ENCODE peak calls at places on chromosomes 7 and 10, in ten cellular contexts. C is GDM1; B is ELR; V is NCI-H1092; E is gastrocnemius medialis; X is Peyer's patch; I is CD4-positive, alpha-beta memory T cell; H is astrocyte of the cerebellum; S is AG08395; Q is hepatocyte. U is an unnamed sample.

GRCh38 chr7:98355250-98355538 is 45.7 kb downstream of the BAIAP2L1 start:
- DNase-seq in C (no peak), E (no peak), Q (no peak), H (no peak), B (no peak), I (no peak), X (no peak), S (no peak), V (no peak), U (no peak)

GRCh38 chr10:132102071-132102716 is 36.4 kb downstream of the JAKMIP3 start:
- DNase-seq in E (no peak), Q (no peak), I (no peak), B (no peak), H (no peak), V (no peak), S (no peak), C (no peak), X (no peak), U (no peak)

GRCh38 chr10:114550756-114551290 is 107.3 kb downstream of the ABLIM1 start:
- DNase-seq in X (no peak), V (peak), H (no peak), E (no peak), B (peak), Q (peak), C (no peak), S (peak), I (no peak), U (no peak)

GRCh38 chr7:1418505-1419309 is 40.6 kb downstream of the MICALL2 start:
- DNase-seq in I (no peak), S (no peak), X (no peak), H (no peak), Q (no peak), V (no peak), E (no peak), C (peak), B (peak), U (no peak)

GRCh38 chr10:72794260-72794659 is 99.3 kb upstream of the OIT3 start:
- DNase-seq in Q (no peak), E (no peak), V (no peak), S (no peak), B (peak), C (no peak), H (no peak), X (no peak), I (no peak), U (no peak)

GRCh38 chr10:50421026-50421719 is 169.9 kb upstream of the ASAH2 start:
- DNase-seq in E (peak), V (no peak), I (no peak), X (peak), C (peak), Q (peak), H (no peak), S (peak), B (peak), U (no peak)

GRCh38 chr7:39621261-39621660 is 2.1 kb upstream of the RALA start:
- DNase-seq in E (no peak), V (no peak), H (peak), C (no peak), Q (no peak), I (no peak), S (peak), B (peak), X (no peak), U (no peak)

GRCh38 chr10:117541909-117542705 is 439 bp upstream of the EMX2 start:
- DNase-seq in Q (peak), S (peak), H (peak), V (no peak), E (peak), X (no peak), C (no peak), B (peak), I (no peak), U (no peak)

GRCh38 chr10:31000071-31000787 is 31.4 kb downstream of the ZNF438 start:
- DNase-seq in Q (peak), H (no peak), X (no peak), I (no peak), S (no peak), C (no peak), V (no peak), E (no peak), B (peak), U (no peak)

GRCh38 chr7:155918720-155919399 is 106.6 kb upstream of the SHH start:
- DNase-seq in I (no peak), S (no peak), C (no peak), X (no peak), B (peak), V (no peak), H (peak), E (no peak), Q (peak), U (no peak)

GRCh38 chr7:2040201-2040892 is 192.4 kb downstream of the MAD1L1 start:
- DNase-seq in I (no peak), V (no peak), X (no peak), C (no peak), B (no peak), S (no peak), H (no peak), Q (no peak), E (no peak), U (no peak)

GRCh38 chr7:29254663-29255062 is 60.1 kb downstream of the CHN2 start:
- DNase-seq in B (peak), H (no peak), E (no peak), V (no peak), C (no peak), I (no peak), Q (no peak), S (no peak), X (no peak), U (no peak)

GRCh38 chr7:94972296-94972695 is 64.9 kb downstream of the PPP1R9A start:
- DNase-seq in H (peak), C (no peak), X (no peak), B (no peak), V (no peak), E (no peak), Q (no peak), I (no peak), S (peak), U (no peak)

GRCh38 chr10:94129393-94130130 is 135.8 kb downstream of the PLCE1 start:
- DNase-seq in E (no peak), V (no peak), I (no peak), H (peak), X (no peak), S (peak), B (peak), Q (peak), C (no peak), U (no peak)

GRCh38 chr7:114554781-114555537 is 140.3 kb downstream of the FOXP2 start:
- DNase-seq in B (peak), S (peak), E (peak), V (no peak), I (no peak), C (peak), Q (no peak), X (no peak), H (no peak), U (no peak)

GRCh38 chr10:77195101-77195500 is 442.5 kb downstream of the KCNMA1 start:
- DNase-seq in X (no peak), B (peak), C (no peak), I (no peak), Q (peak), H (peak), V (no peak), E (no peak), S (peak), U (no peak)

GRCh38 chr7:83947260-83947659 is 247.3 kb downstream of the SEMA3A start:
- DNase-seq in B (peak), X (no peak), Q (peak), V (no peak), E (no peak), C (no peak), S (peak), I (no peak), H (no peak), U (no peak)

GRCh38 chr7:53657586-53657985 is 622.2 kb downstream of the POM121L12 start:
- DNase-seq in X (no peak), H (no peak), E (no peak), I (no peak), S (no peak), C (no peak), Q (no peak), B (no peak), V (no peak), U (no peak)

GRCh38 chr10:59354434-59354833 is 7.9 kb downstream of the FAM13C start:
- DNase-seq in B (no peak), Q (no peak), X (no peak), E (no peak), S (no peak), H (no peak), I (no peak), C (no peak), V (no peak), U (no peak)

GRCh38 chr7:34096135-34096775 is 190.9 kb downstream of the BMPER start:
- DNase-seq in H (peak), E (peak), X (no peak), Q (peak), V (no peak), C (no peak), S (peak), I (no peak), B (peak), U (no peak)

GRCh38 chr10:131212763-131213325 is 98.7 kb downstream of the TCERG1L start:
- DNase-seq in X (no peak), B (no peak), Q (no peak), C (no peak), E (no peak), V (no peak), H (no peak), I (no peak), S (no peak), U (no peak)

GRCh38 chr7:79453558-79454324 is at the start of gene MAGI2:
- DNase-seq in S (peak), V (peak), Q (peak), I (no peak), E (peak), B (peak), H (no peak), C (no peak), X (peak), U (no peak)

GRCh38 chr10:122473116-122473515 is 11.8 kb downstream of the HTRA1 start:
- DNase-seq in C (no peak), I (no peak), S (no peak), X (no peak), Q (no peak), V (no peak), H (no peak), E (no peak), B (no peak), U (no peak)

GRCh38 chr10:5233324-5233723 is 36.7 kb downstream of the AKR1C4 start:
- DNase-seq in S (no peak), V (no peak), C (no peak), E (no peak), Q (no peak), H (no peak), X (no peak), I (no peak), B (no peak), U (no peak)

GRCh38 chr7:117873933-117874530 is 791 bp upstream of the CTTNBP2 start:
- DNase-seq in V (no peak), H (no peak), I (no peak), C (no peak), S (no peak), Q (no peak), B (no peak), E (no peak), X (no peak), U (no peak)

GRCh38 chr7:240128-240676 is 47.8 kb downstream of the FAM20C start:
- DNase-seq in Q (no peak), V (no peak), X (no peak), C (no peak), E (no peak), I (no peak), S (no peak), H (no peak), B (no peak), U (no peak)

GRCh38 chr10:47438857-47439474 is 44.9 kb downstream of the ANXA8 start:
- DNase-seq in E (no peak), B (peak), Q (peak), V (peak), S (peak), C (no peak), H (peak), X (no peak), I (no peak), U (no peak)

GRCh38 chr10:60140681-60141632 is 234.6 kb upstream of the CCDC6 start:
- DNase-seq in I (no peak), S (no peak), H (no peak), B (no peak), X (no peak), V (no peak), Q (peak), C (no peak), E (peak), U (no peak)

U was measured in activated effector memory CD4-positive, alpha-beta T cell treated with Interleukin-2 at 50 U/mL for 16 hours.